ENCODE peak calls at places on chromosomes 1 and 21, in five cellular contexts. O is transverse colon, P is SK-N-SH, I is ovary, V is A549. T is an unnamed sample.
A peak's percentile ranks its signal among the peaks of the same experiment; 100 is the strongest.

GRCh38 chr1:194445244-194445643 is 1258.8 kb upstream of the B3GALT2 start:
- DNase-seq in V (no peak), I (no peak), P (no peak), O (no peak), T (no peak)

GRCh38 chr1:154181944-154182341 is 10.0 kb downstream of the TPM3 start:
- DNase-seq in I (no peak), P (no peak), V (no peak), O (no peak), T (no peak)

GRCh38 chr1:64080947-64081562 is 122.4 kb upstream of the UBE2U start:
- DNase-seq in P (no peak), V (peak; percentile 4), O (no peak), I (no peak), T (no peak)

GRCh38 chr1:33300673-33301072 is 20.2 kb downstream of the A3GALT2 start:
- DNase-seq in O (peak; percentile 48), I (peak; percentile 85), V (no peak), P (no peak), T (peak; percentile 85)

GRCh38 chr21:18041012-18041411 is 203.6 kb upstream of the CHODL start:
- DNase-seq in P (peak; percentile 4), I (no peak), V (peak; percentile 0), O (no peak), T (no peak)

GRCh38 chr1:57551476-57551875 is 127.6 kb upstream of the DAB1 start:
- DNase-seq in P (no peak), V (no peak), O (no peak), I (no peak), T (no peak)

GRCh38 chr1:225996946-225997545 is 2.1 kb downstream of the SDE2 start:
- DNase-seq in P (no peak), V (no peak), O (no peak), I (no peak), T (no peak)

GRCh38 chr1:204077979-204078696 is 5.2 kb downstream of the SOX13 start:
- DNase-seq in I (no peak), P (no peak), O (no peak), V (peak; percentile 17), T (no peak)

GRCh38 chr1:78658901-78659300 is 9.3 kb downstream of the IFI44 start:
- DNase-seq in P (no peak), V (no peak), I (no peak), O (no peak), T (no peak)

GRCh38 chr1:16348414-16349182 is 3.7 kb downstream of the FBXO42 start:
- DNase-seq in P (no peak), O (no peak), I (no peak), V (peak; percentile 47), T (no peak)

GRCh38 chr1:113519561-113519960 is 129.2 kb downstream of the MAGI3 start:
- DNase-seq in V (no peak), I (no peak), O (no peak), P (no peak), T (no peak)

GRCh38 chr1:96487961-96488360 is 233.6 kb upstream of the PTBP2 start:
- DNase-seq in I (no peak), O (no peak), P (no peak), V (no peak), T (no peak)

GRCh38 chr1:208219098-208219658 is 25.0 kb downstream of the PLXNA2 start:
- DNase-seq in V (no peak), P (no peak), I (no peak), O (no peak), T (no peak)

GRCh38 chr1:5884110-5884509 is 108.1 kb downstream of the NPHP4 start:
- DNase-seq in I (no peak), V (no peak), P (no peak), O (no peak), T (no peak)

GRCh38 chr1:21764615-21765423 is 18.1 kb downstream of the USP48 start:
- DNase-seq in V (peak; percentile 77), I (peak; percentile 27), O (no peak), P (peak; percentile 15), T (peak; percentile 76)

GRCh38 chr1:204598319-204598969 is 82.2 kb downstream of the MDM4 start:
- DNase-seq in V (no peak), P (no peak), I (no peak), O (no peak), T (no peak)

GRCh38 chr1:217379338-217379737 is 251.6 kb downstream of the GPATCH2 start:
- DNase-seq in O (no peak), P (no peak), I (no peak), V (peak; percentile 32), T (no peak)

GRCh38 chr1:230857077-230857476 is 11.2 kb downstream of the C1orf198 start:
- DNase-seq in P (no peak), O (no peak), V (no peak), I (no peak), T (no peak)

GRCh38 chr1:68128157-68128556 is 77.7 kb upstream of the DIRAS3 start:
- DNase-seq in O (no peak), V (no peak), I (no peak), P (no peak), T (no peak)

DNA sequence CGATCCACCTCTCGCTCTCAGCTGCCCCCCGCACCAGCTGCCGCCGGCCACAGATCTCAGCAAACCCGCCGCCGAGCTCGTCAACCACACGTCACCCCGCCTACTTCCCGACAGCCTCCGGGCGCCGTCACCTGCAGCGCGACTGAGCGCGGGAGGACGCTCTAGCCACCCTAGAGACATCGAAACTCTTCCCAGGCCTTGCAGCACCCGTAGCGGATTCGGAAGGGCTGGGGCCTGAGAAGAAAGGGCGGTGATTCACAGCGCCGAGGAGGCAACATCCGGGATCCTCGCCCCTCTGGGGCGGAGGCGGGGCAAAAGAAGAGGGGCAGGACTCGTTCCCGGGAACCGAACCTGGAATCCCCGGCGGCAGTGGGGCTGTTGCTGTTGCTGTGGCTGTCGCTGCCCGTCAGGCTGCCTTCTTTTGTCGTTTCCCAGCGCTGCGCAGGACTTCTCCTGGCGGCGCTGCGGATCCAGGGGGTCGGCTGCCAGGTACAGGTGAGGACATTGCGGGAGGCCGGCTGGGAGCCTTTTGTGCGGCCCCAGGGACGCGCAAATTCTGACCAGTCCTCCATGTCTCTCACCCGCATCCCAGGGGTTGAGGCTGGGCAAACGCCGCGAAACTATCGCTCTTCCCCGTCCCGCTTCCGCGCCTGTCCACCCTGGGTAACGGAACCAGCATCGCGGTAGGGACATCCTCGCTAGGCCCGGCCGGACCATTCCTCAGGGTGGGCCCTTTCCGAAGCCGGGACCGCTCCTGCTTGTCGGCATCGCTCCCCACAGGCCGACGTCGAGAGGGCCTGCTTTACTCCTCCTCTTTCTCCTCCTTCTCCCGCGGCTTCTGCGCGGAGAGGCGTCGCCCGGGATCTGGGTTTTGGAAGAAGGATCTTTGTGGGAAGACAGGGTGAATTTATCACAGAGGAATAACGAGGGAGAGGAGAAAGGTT is at the start of the genes RO60 and UCHL5:
- DNase-seq in V (peak; percentile 99), I (peak; percentile 96), P (peak; percentile 93), O (peak; percentile 97), T (peak; percentile 98)
- TF ChIP-seq EP300 in V (no peak), I (no peak), P (peak; percentile 18), O (peak; percentile 48), T (no peak)

DNA sequence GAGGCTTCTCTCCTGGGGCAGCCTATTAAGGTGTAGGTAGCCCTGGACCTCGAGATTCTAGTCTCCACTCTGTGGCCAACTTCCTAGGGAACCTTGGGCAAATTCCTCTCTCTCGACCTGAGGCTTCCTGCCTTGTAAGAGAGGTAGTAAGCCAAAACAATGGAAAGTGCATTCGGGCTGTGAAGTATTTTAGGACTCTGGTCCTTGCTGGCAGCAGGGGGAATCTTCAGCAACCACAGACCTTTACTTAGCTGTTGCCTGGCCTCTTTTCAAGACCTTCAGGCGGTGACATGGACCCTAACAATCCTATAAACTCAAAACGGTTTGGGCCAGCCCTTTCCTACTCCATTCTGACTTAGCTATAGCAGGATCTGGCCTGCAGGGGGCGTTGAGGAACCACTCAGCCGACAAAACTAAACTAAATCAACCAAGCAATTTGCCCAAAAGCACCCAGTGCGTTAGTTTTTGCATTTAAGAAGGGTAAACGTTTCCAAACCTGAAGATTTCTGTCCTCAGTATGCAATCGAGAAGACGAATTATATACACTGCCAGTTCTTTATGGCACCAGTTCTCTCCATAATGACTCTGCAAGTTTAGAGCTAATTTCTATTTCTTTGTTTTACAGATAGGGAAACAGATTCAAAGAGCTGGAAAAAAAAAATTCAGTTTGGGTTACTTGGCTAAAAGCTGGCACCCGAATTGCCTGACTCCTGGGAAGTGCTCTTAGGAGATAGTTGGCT is 10.9 kb upstream of the SESN2 start:
- DNase-seq in O (peak; percentile 89), P (peak; percentile 69), V (peak; percentile 72), I (peak; percentile 87), T (no peak)
- TF ChIP-seq EP300 in O (no peak), P (no peak), V (no peak), I (no peak), T (no peak)

GRCh38 chr1:169148472-169149252 is 42.2 kb downstream of the ATP1B1 start:
- DNase-seq in V (peak; percentile 84), O (peak; percentile 23), I (no peak), P (no peak), T (no peak)
- TF ChIP-seq EP300 in V (no peak), O (no peak), I (no peak), P (no peak), T (no peak)

GRCh38 chr1:54122131-54122751 is 30.6 kb downstream of the CDCP2 start:
- DNase-seq in I (no peak), V (no peak), O (peak; percentile 26), P (no peak), T (no peak)

GRCh38 chr1:54120698-54121481 is 31.9 kb downstream of the CDCP2 start:
- DNase-seq in P (no peak), V (no peak), O (no peak), I (no peak), T (no peak)

GRCh38 chr1:54120018-54120697 is 32.6 kb downstream of the CDCP2 start:
- DNase-seq in I (no peak), P (no peak), O (no peak), V (no peak), T (no peak)

GRCh38 chr1:54122992-54123391 is 29.8 kb downstream of the CDCP2 start:
- DNase-seq in P (no peak), O (no peak), V (no peak), I (no peak), T (no peak)

GRCh38 chr1:54121482-54122130 is 31.2 kb downstream of the CDCP2 start:
- DNase-seq in O (peak; percentile 85), V (peak; percentile 64), I (peak; percentile 88), P (peak; percentile 96), T (peak; percentile 89)
- TF ChIP-seq EP300 in O (no peak), V (no peak), I (no peak), P (no peak), T (no peak)

GRCh38 chr1:51569284-51570062 is 47.4 kb upstream of the OSBPL9 start:
- DNase-seq in V (peak; percentile 51), O (peak; percentile 17), P (no peak), I (peak; percentile 24), T (no peak)

GRCh38 chr1:51568231-51568935 is 48.5 kb upstream of the OSBPL9 start:
- DNase-seq in O (no peak), I (no peak), V (no peak), P (no peak), T (no peak)

GRCh38 chr1:51566260-51566659 is 47.2 kb upstream of the EPS15 start:
- DNase-seq in I (no peak), O (no peak), V (no peak), P (no peak), T (no peak)

GRCh38 chr1:51570063-51570720 is 46.7 kb upstream of the OSBPL9 start:
- DNase-seq in O (no peak), V (no peak), P (no peak), I (no peak), T (no peak)

DNA sequence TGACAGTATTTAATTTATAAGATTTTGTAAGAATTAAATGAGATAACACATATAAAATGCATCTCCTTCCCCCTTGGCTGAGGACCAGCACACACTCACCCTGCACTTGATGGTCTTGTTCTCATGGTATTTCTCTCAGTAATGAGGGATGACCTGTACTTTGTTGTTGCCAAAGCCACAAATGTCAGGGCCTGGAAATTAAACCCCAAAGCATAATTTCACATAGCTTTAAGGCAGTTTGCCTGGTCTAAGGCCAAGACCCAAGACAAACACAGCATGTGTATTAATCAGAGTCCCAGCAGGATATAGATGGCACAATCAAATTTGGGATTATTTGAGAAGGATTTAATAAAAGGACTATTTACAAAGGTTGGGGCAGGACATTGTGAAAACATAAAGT is 48.6 kb upstream of the EPS15 start:
- DNase-seq in O (no peak), P (no peak), V (no peak), I (no peak), T (no peak)
- TF ChIP-seq EP300 in O (no peak), P (peak; percentile 79), V (no peak), I (no peak), T (no peak)